ENCODE peak calls at places on chromosomes 4 and X, in five cellular contexts. One of them, this sample, is unnamed.

GRCh38 chr4:184383497-184384055 is 90.8 kb downstream of the IRF2 start:
- DNase-seq in mesendoderm: no peak
- DNase-seq in body of pancreas: peak
- DNase-seq in left ventricle myocardium inferior: no peak
- DNase-seq in psoas muscle: peak
- DNase-seq in this sample: no peak

GRCh38 chr4:99103166-99103565 is 14.6 kb upstream of the ADH5 start:
- DNase-seq in body of pancreas: no peak
- DNase-seq in left ventricle myocardium inferior: no peak
- DNase-seq in psoas muscle: no peak
- DNase-seq in mesendoderm: no peak
- DNase-seq in this sample: no peak

GRCh38 chrX:63128509-63128908 is 222.6 kb downstream of the SPIN4 start:
- DNase-seq in body of pancreas: peak
- DNase-seq in psoas muscle: no peak
- DNase-seq in mesendoderm: peak
- DNase-seq in left ventricle myocardium inferior: no peak
- DNase-seq in this sample: no peak

GRCh38 chrX:151697537-151697936 is 2.3 kb downstream of the PRRG3 start:
- DNase-seq in mesendoderm: no peak
- DNase-seq in left ventricle myocardium inferior: no peak
- DNase-seq in psoas muscle: peak
- DNase-seq in body of pancreas: no peak
- DNase-seq in this sample: no peak

GRCh38 chrX:101550825-101551767 is 749 bp downstream of the ARMCX1 start:
- DNase-seq in left ventricle myocardium inferior: peak
- DNase-seq in psoas muscle: peak
- DNase-seq in mesendoderm: peak
- DNase-seq in body of pancreas: peak
- DNase-seq in this sample: no peak

GRCh38 chrX:15749642-15750610 is 11.9 kb downstream of the CA5B start:
- DNase-seq in left ventricle myocardium inferior: peak
- DNase-seq in body of pancreas: no peak
- DNase-seq in psoas muscle: no peak
- DNase-seq in mesendoderm: no peak
- DNase-seq in this sample: no peak

GRCh38 chrX:8036914-8037313 is 109.7 kb upstream of the PNPLA4 start:
- DNase-seq in left ventricle myocardium inferior: no peak
- DNase-seq in mesendoderm: no peak
- DNase-seq in body of pancreas: no peak
- DNase-seq in psoas muscle: no peak
- DNase-seq in this sample: no peak

GRCh38 chrX:74705269-74705668 is 90.8 kb upstream of the RLIM start:
- DNase-seq in left ventricle myocardium inferior: no peak
- DNase-seq in psoas muscle: no peak
- DNase-seq in body of pancreas: no peak
- DNase-seq in mesendoderm: no peak
- DNase-seq in this sample: no peak

GRCh38 chr4:75555294-75556164 is at the start of gene ODAPH:
- DNase-seq in body of pancreas: no peak
- DNase-seq in left ventricle myocardium inferior: no peak
- DNase-seq in psoas muscle: no peak
- DNase-seq in mesendoderm: peak
- DNase-seq in this sample: no peak

GRCh38 chr4:113741971-113742370 is 19.6 kb downstream of the CAMK2D start:
- DNase-seq in body of pancreas: no peak
- DNase-seq in left ventricle myocardium inferior: no peak
- DNase-seq in mesendoderm: no peak
- DNase-seq in psoas muscle: no peak
- DNase-seq in this sample: no peak

GRCh38 chr4:54543088-54543795 is 114.5 kb upstream of the KIT start:
- DNase-seq in mesendoderm: no peak
- DNase-seq in body of pancreas: no peak
- DNase-seq in left ventricle myocardium inferior: no peak
- DNase-seq in psoas muscle: no peak
- DNase-seq in this sample: no peak

GRCh38 chr4:2450394-2451035 is 18.4 kb upstream of the RNF4 start:
- DNase-seq in psoas muscle: no peak
- DNase-seq in left ventricle myocardium inferior: no peak
- DNase-seq in body of pancreas: no peak
- DNase-seq in mesendoderm: no peak
- DNase-seq in this sample: no peak

GRCh38 chrX:130158311-130158710 is 7.3 kb downstream of the AIFM1 start:
- DNase-seq in psoas muscle: no peak
- DNase-seq in left ventricle myocardium inferior: no peak
- DNase-seq in mesendoderm: no peak
- DNase-seq in body of pancreas: no peak
- DNase-seq in this sample: no peak

GRCh38 chrX:18579495-18579894 is 92.4 kb downstream of the RS1 start:
- DNase-seq in body of pancreas: no peak
- DNase-seq in left ventricle myocardium inferior: no peak
- DNase-seq in mesendoderm: no peak
- DNase-seq in psoas muscle: no peak
- DNase-seq in this sample: no peak

GRCh38 chr4:87886083-87886482 is 53.3 kb downstream of the MEPE start:
- DNase-seq in left ventricle myocardium inferior: no peak
- DNase-seq in mesendoderm: no peak
- DNase-seq in body of pancreas: no peak
- DNase-seq in psoas muscle: no peak
- DNase-seq in this sample: no peak

DNA sequence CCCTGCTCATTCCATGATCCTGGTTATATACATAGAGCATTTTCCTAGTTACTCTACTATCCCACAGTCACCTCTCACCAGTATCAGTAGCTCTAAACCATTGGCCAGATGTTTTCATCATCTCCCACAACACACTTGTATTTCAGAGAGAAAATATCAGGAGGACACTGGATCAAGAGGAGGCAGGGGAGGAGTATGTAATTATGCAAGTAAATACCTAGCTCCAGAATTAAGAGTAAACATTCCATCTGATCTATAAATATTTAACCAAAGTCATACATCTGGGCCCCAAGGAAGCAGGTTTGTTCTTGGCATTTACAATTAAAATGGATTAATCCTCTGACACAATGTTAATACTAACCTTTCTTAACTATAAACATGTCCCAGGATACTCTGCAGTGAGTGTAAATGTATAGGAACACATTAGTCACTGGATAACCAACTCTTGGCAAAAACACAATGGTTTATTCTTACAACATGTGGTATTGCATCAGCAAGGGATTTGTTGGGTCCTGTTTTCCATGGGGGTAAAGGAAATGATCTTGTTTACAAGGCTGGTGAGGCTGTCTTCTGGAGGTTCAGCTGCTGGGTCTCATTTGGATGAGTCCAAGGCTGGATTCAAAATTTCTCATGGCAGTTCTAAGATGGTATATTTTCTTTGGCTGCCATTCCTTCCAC is 170.1 kb downstream of the ATG4A start:
- DNase-seq in body of pancreas: no peak
- DNase-seq in left ventricle myocardium inferior: no peak
- DNase-seq in mesendoderm: no peak
- DNase-seq in psoas muscle: no peak
- DNase-seq in this sample: no peak
- H3K27ac ChIP-seq in body of pancreas: no peak
- H3K27ac ChIP-seq in left ventricle myocardium inferior: no peak
- H3K27ac ChIP-seq in mesendoderm: no peak
- H3K27ac ChIP-seq in psoas muscle: no peak
- H3K27ac ChIP-seq in this sample: no peak

DNA sequence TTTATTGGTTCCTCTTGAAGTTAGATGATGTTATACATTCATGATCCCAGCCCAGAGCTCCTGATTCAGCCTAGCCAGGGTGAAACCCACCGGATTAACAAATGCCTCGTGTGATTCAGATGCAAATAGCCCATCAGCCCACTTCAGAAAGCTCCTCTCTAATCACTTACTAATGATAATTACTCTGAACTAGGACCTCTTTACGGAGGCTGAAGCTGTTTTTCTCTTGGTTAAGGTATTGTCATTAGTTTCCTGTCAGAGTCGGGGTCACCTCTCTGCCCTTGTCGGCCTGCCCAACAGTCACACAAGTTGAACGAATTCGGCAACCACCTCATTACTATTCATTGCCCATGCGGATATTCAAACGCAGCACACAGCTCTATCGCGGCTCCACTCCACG is 36.6 kb downstream of the ZFP42 start:
- DNase-seq in body of pancreas: no peak
- DNase-seq in psoas muscle: no peak
- DNase-seq in mesendoderm: peak
- DNase-seq in left ventricle myocardium inferior: no peak
- DNase-seq in this sample: no peak
- H3K27ac ChIP-seq in body of pancreas: no peak
- H3K27ac ChIP-seq in psoas muscle: no peak
- H3K27ac ChIP-seq in mesendoderm: no peak
- H3K27ac ChIP-seq in left ventricle myocardium inferior: no peak
- H3K27ac ChIP-seq in this sample: no peak

GRCh38 chr4:86845593-86845992 is 3.6 kb downstream of the SLC10A6 start:
- DNase-seq in psoas muscle: no peak
- DNase-seq in mesendoderm: no peak
- DNase-seq in body of pancreas: no peak
- DNase-seq in left ventricle myocardium inferior: no peak
- DNase-seq in this sample: no peak

GRCh38 chr4:86848136-86848535 is 1.0 kb downstream of the SLC10A6 start:
- DNase-seq in psoas muscle: no peak
- DNase-seq in mesendoderm: peak
- DNase-seq in left ventricle myocardium inferior: no peak
- DNase-seq in body of pancreas: no peak
- DNase-seq in this sample: no peak

GRCh38 chr4:86848732-86849617 is at the start of gene SLC10A6:
- DNase-seq in mesendoderm: no peak
- DNase-seq in psoas muscle: no peak
- DNase-seq in left ventricle myocardium inferior: no peak
- DNase-seq in body of pancreas: no peak
- DNase-seq in this sample: no peak

GRCh38 chr4:86846921-86847320 is 2.3 kb downstream of the SLC10A6 start:
- DNase-seq in body of pancreas: no peak
- DNase-seq in left ventricle myocardium inferior: no peak
- DNase-seq in mesendoderm: no peak
- DNase-seq in psoas muscle: no peak
- DNase-seq in this sample: no peak

DNA sequence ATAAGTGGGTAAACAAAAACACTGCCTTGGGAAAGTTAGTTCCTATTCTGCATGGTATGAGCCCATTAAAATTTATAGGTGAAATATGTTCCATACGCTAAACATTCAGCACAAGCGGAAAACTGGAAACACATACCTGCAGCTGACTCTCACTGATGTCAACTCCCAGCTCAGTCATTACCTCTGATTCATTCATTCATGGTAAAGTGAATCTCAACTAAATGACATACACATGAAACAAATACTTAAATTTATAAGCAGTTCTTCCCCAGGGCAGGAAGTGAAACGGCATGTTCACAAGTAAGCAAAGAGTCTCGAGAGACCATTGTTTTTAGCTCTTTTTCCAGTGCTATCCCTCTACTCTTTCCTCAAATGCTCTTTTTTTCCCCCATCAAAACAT is 1.6 kb downstream of the SLC10A6 start:
- DNase-seq in psoas muscle: no peak
- DNase-seq in body of pancreas: no peak
- DNase-seq in left ventricle myocardium inferior: no peak
- DNase-seq in mesendoderm: no peak
- DNase-seq in this sample: no peak
- H3K27ac ChIP-seq in psoas muscle: no peak
- H3K27ac ChIP-seq in body of pancreas: no peak
- H3K27ac ChIP-seq in left ventricle myocardium inferior: peak
- H3K27ac ChIP-seq in mesendoderm: no peak
- H3K27ac ChIP-seq in this sample: no peak

GRCh38 chr4:14117575-14118228 is 490.2 kb upstream of the BOD1L1 start:
- DNase-seq in body of pancreas: no peak
- DNase-seq in mesendoderm: no peak
- DNase-seq in left ventricle myocardium inferior: no peak
- DNase-seq in psoas muscle: no peak
- DNase-seq in this sample: no peak
- H3K27ac ChIP-seq in body of pancreas: no peak
- H3K27ac ChIP-seq in mesendoderm: no peak
- H3K27ac ChIP-seq in left ventricle myocardium inferior: no peak
- H3K27ac ChIP-seq in psoas muscle: no peak
- H3K27ac ChIP-seq in this sample: no peak

This sample was measured in caudate nucleus.